ENCODE peak calls at places on chromosome 1, in ten cellular contexts. One of them, this sample, is unnamed.
A peak's percentile ranks its signal among the peaks of the same experiment; 100 is the strongest.

GRCh38 chr1:164700683-164701082 is 141.7 kb downstream of the PBX1 start:
- DNase-seq in IMR-90: no peak
- DNase-seq in lung: no peak
- DNase-seq in colonic mucosa: no peak
- DNase-seq in fibroblast of lung: no peak
- DNase-seq in hepatocyte: no peak
- DNase-seq in ovary: no peak
- DNase-seq in ascending aorta: no peak
- DNase-seq in astrocyte: no peak
- DNase-seq in A673: no peak
- DNase-seq in this sample: no peak

GRCh38 chr1:87325982-87326738 is 2.5 kb upstream of the LMO4 start:
- DNase-seq in IMR-90: peak; percentile 49
- DNase-seq in colonic mucosa: peak; percentile 78
- DNase-seq in hepatocyte: peak; percentile 74
- DNase-seq in fibroblast of lung: peak; percentile 65
- DNase-seq in ovary: peak; percentile 42
- DNase-seq in lung: peak; percentile 42
- DNase-seq in astrocyte: peak; percentile 17
- DNase-seq in A673: peak; percentile 67
- DNase-seq in ascending aorta: no peak
- DNase-seq in this sample: no peak

GRCh38 chr1:201481004-201481380 is 12.0 kb upstream of the PHLDA3 start:
- DNase-seq in astrocyte: no peak
- DNase-seq in ascending aorta: no peak
- DNase-seq in colonic mucosa: no peak
- DNase-seq in A673: no peak
- DNase-seq in fibroblast of lung: no peak
- DNase-seq in ovary: no peak
- DNase-seq in IMR-90: no peak
- DNase-seq in lung: no peak
- DNase-seq in hepatocyte: no peak
- DNase-seq in this sample: no peak

GRCh38 chr1:42436794-42437458 is 18.9 kb downstream of the ZMYND12 start:
- DNase-seq in ovary: no peak
- DNase-seq in fibroblast of lung: no peak
- DNase-seq in lung: no peak
- DNase-seq in astrocyte: no peak
- DNase-seq in colonic mucosa: no peak
- DNase-seq in ascending aorta: no peak
- DNase-seq in hepatocyte: no peak
- DNase-seq in IMR-90: no peak
- DNase-seq in A673: no peak
- DNase-seq in this sample: no peak

GRCh38 chr1:190129367-190129766 is 348.3 kb downstream of the BRINP3 start:
- DNase-seq in IMR-90: no peak
- DNase-seq in colonic mucosa: no peak
- DNase-seq in ovary: no peak
- DNase-seq in lung: no peak
- DNase-seq in fibroblast of lung: no peak
- DNase-seq in astrocyte: no peak
- DNase-seq in A673: no peak
- DNase-seq in ascending aorta: no peak
- DNase-seq in hepatocyte: no peak
- DNase-seq in this sample: no peak

GRCh38 chr1:240245629-240246020 is 153.9 kb downstream of the FMN2 start:
- DNase-seq in ovary: no peak
- DNase-seq in astrocyte: no peak
- DNase-seq in hepatocyte: no peak
- DNase-seq in colonic mucosa: no peak
- DNase-seq in fibroblast of lung: no peak
- DNase-seq in IMR-90: peak; percentile 31
- DNase-seq in lung: no peak
- DNase-seq in A673: no peak
- DNase-seq in ascending aorta: no peak
- DNase-seq in this sample: no peak

GRCh38 chr1:232610187-232610901 is 19.6 kb downstream of the SIPA1L2 start:
- DNase-seq in ovary: no peak
- DNase-seq in fibroblast of lung: no peak
- DNase-seq in colonic mucosa: no peak
- DNase-seq in IMR-90: no peak
- DNase-seq in lung: no peak
- DNase-seq in astrocyte: no peak
- DNase-seq in ascending aorta: no peak
- DNase-seq in A673: no peak
- DNase-seq in hepatocyte: no peak
- DNase-seq in this sample: no peak

GRCh38 chr1:78289606-78290005 is 201.2 kb upstream of the PTGFR start:
- DNase-seq in ovary: no peak
- DNase-seq in fibroblast of lung: no peak
- DNase-seq in IMR-90: no peak
- DNase-seq in lung: no peak
- DNase-seq in hepatocyte: no peak
- DNase-seq in A673: no peak
- DNase-seq in ascending aorta: no peak
- DNase-seq in astrocyte: no peak
- DNase-seq in colonic mucosa: no peak
- DNase-seq in this sample: no peak

GRCh38 chr1:153355445-153356071 is 2.1 kb upstream of the S100A9 start:
- DNase-seq in ovary: no peak
- DNase-seq in astrocyte: peak; percentile 25
- DNase-seq in IMR-90: peak; percentile 31
- DNase-seq in colonic mucosa: peak; percentile 61
- DNase-seq in A673: peak; percentile 76
- DNase-seq in ascending aorta: no peak
- DNase-seq in fibroblast of lung: peak; percentile 50
- DNase-seq in hepatocyte: peak; percentile 76
- DNase-seq in lung: peak; percentile 72
- DNase-seq in this sample: no peak

GRCh38 chr1:6599141-6599975 is 3.3 kb downstream of the KLHL21 start:
- DNase-seq in colonic mucosa: no peak
- DNase-seq in fibroblast of lung: peak; percentile 23
- DNase-seq in ovary: no peak
- DNase-seq in lung: no peak
- DNase-seq in hepatocyte: no peak
- DNase-seq in ascending aorta: no peak
- DNase-seq in IMR-90: no peak
- DNase-seq in astrocyte: no peak
- DNase-seq in A673: no peak
- DNase-seq in this sample: peak; percentile 84

GRCh38 chr1:85371021-85371420 is 93.9 kb downstream of the DDAH1 start:
- DNase-seq in lung: no peak
- DNase-seq in astrocyte: no peak
- DNase-seq in ovary: no peak
- DNase-seq in fibroblast of lung: no peak
- DNase-seq in hepatocyte: no peak
- DNase-seq in colonic mucosa: no peak
- DNase-seq in ascending aorta: no peak
- DNase-seq in A673: peak; percentile 37
- DNase-seq in IMR-90: no peak
- DNase-seq in this sample: no peak

GRCh38 chr1:225848044-225848955 is 33.9 kb downstream of the TMEM63A start:
- DNase-seq in ovary: no peak
- DNase-seq in colonic mucosa: no peak
- DNase-seq in hepatocyte: no peak
- DNase-seq in fibroblast of lung: no peak
- DNase-seq in IMR-90: peak; percentile 56
- DNase-seq in lung: no peak
- DNase-seq in ascending aorta: no peak
- DNase-seq in A673: peak; percentile 22
- DNase-seq in astrocyte: no peak
- DNase-seq in this sample: no peak

GRCh38 chr1:32764826-32765545 is 52.2 kb downstream of the YARS1 start:
- DNase-seq in ascending aorta: no peak
- DNase-seq in astrocyte: no peak
- DNase-seq in IMR-90: no peak
- DNase-seq in colonic mucosa: peak; percentile 16
- DNase-seq in A673: no peak
- DNase-seq in ovary: no peak
- DNase-seq in lung: no peak
- DNase-seq in hepatocyte: no peak
- DNase-seq in fibroblast of lung: no peak
- DNase-seq in this sample: peak; percentile 52

GRCh38 chr1:28370220-28371010 is 875 bp downstream of the PHACTR4 start:
- DNase-seq in hepatocyte: no peak
- DNase-seq in ascending aorta: peak; percentile 63
- DNase-seq in IMR-90: peak; percentile 48
- DNase-seq in colonic mucosa: peak; percentile 47
- DNase-seq in lung: peak; percentile 29
- DNase-seq in A673: peak; percentile 68
- DNase-seq in fibroblast of lung: peak; percentile 41
- DNase-seq in astrocyte: peak; percentile 42
- DNase-seq in ovary: peak; percentile 23
- DNase-seq in this sample: no peak

GRCh38 chr1:36151845-36152203 is 2.5 kb upstream of the TRAPPC3 start:
- DNase-seq in ovary: no peak
- DNase-seq in fibroblast of lung: no peak
- DNase-seq in hepatocyte: no peak
- DNase-seq in colonic mucosa: peak; percentile 49
- DNase-seq in lung: no peak
- DNase-seq in IMR-90: no peak
- DNase-seq in A673: peak; percentile 84
- DNase-seq in astrocyte: no peak
- DNase-seq in ascending aorta: no peak
- DNase-seq in this sample: no peak
- H3K4me1 ChIP-seq in ovary: peaks cover 6% of the 10 kb centered on the region
- H3K4me1 ChIP-seq in fibroblast of lung: peaks cover 26% of the 10 kb centered on the region
- H3K4me1 ChIP-seq in hepatocyte: peaks cover 26% of the 10 kb centered on the region
- H3K4me1 ChIP-seq in colonic mucosa: peaks cover 16% of the 10 kb centered on the region
- H3K4me1 ChIP-seq in lung: peaks cover 19% of the 10 kb centered on the region
- H3K4me1 ChIP-seq in IMR-90: peaks cover 22% of the 10 kb centered on the region
- H3K4me1 ChIP-seq in A673: peaks cover 40% of the 10 kb centered on the region
- H3K4me1 ChIP-seq in astrocyte: peaks cover 36% of the 10 kb centered on the region
- H3K4me1 ChIP-seq in ascending aorta: peaks cover 43% of the 10 kb centered on the region
- H3K4me1 ChIP-seq in this sample: peaks cover 24% of the 10 kb centered on the region

GRCh38 chr1:235971571-235972315 is 93.1 kb downstream of the NID1 start:
- DNase-seq in fibroblast of lung: peak; percentile 96
- DNase-seq in ascending aorta: peak; percentile 97
- DNase-seq in A673: peak; percentile 89
- DNase-seq in colonic mucosa: peak; percentile 94
- DNase-seq in hepatocyte: peak; percentile 93
- DNase-seq in IMR-90: peak; percentile 93
- DNase-seq in astrocyte: peak; percentile 80
- DNase-seq in lung: peak; percentile 93
- DNase-seq in ovary: peak; percentile 96
- DNase-seq in this sample: peak; percentile 96
- H3K27ac ChIP-seq in fibroblast of lung: peak overlapping the region; percentile 89
- H3K27ac ChIP-seq in ascending aorta: peak overlapping the region; percentile 96
- H3K27ac ChIP-seq in A673: no peak overlapping the region
- H3K27ac ChIP-seq in colonic mucosa: peak overlapping the region; percentile 62
- H3K27ac ChIP-seq in hepatocyte: peak overlapping the region; percentile 93
- H3K27ac ChIP-seq in IMR-90: peak overlapping the region; percentile 95
- H3K27ac ChIP-seq in astrocyte: peak overlapping the region; percentile 89
- H3K27ac ChIP-seq in lung: peak overlapping the region; percentile 92
- H3K27ac ChIP-seq in ovary: peak overlapping the region; percentile 88
- H3K27ac ChIP-seq in this sample: peak overlapping the region; percentile 73

GRCh38 chr1:21468597-21468996 is 28.7 kb downstream of the NBPF3 start:
- DNase-seq in ovary: no peak
- DNase-seq in ascending aorta: no peak
- DNase-seq in fibroblast of lung: peak; percentile 59
- DNase-seq in colonic mucosa: no peak
- DNase-seq in astrocyte: no peak
- DNase-seq in hepatocyte: peak; percentile 26
- DNase-seq in IMR-90: peak; percentile 37
- DNase-seq in A673: peak; percentile 4
- DNase-seq in lung: no peak
- DNase-seq in this sample: no peak
- TF ChIP-seq CTCF in ovary: no peak
- TF ChIP-seq CTCF in ascending aorta: no peak
- TF ChIP-seq CTCF in fibroblast of lung: peak; percentile 22
- TF ChIP-seq CTCF in colonic mucosa: no peak
- TF ChIP-seq CTCF in astrocyte: peak; percentile 10
- TF ChIP-seq CTCF in hepatocyte: peak; percentile 31
- TF ChIP-seq CTCF in IMR-90: peak; percentile 51
- TF ChIP-seq CTCF in A673: peak; percentile 40
- TF ChIP-seq CTCF in lung: no peak
- TF ChIP-seq CTCF in this sample: no peak

DNA sequence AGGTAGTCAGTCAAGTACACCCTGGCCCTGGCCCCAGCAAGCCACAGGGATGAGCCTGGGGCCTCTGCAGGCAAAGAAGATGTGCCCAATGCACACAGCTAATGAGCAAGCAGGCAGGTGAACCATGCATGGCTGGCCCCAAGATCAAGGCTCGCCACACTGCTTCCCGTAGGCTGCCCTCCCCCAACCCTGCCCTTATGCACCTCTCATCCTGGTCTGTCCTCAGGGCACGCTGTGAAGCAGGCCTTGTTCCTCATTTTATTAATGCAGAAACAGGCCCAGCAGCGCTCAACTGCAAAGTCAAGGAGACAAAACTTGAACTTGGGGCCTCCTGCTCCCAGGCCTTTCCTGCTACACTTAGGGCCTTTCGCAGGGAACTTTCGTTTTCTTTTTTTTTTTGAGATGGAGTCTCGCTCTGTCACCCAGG is 35.6 kb upstream of the ID3 start:
- DNase-seq in lung: no peak
- DNase-seq in A673: no peak
- DNase-seq in ovary: no peak
- DNase-seq in colonic mucosa: no peak
- DNase-seq in IMR-90: no peak
- DNase-seq in ascending aorta: no peak
- DNase-seq in astrocyte: no peak
- DNase-seq in fibroblast of lung: no peak
- DNase-seq in hepatocyte: no peak
- DNase-seq in this sample: peak; percentile 81
- H3K4me1 ChIP-seq in lung: peaks cover 4% of the 10 kb centered on the region
- H3K4me1 ChIP-seq in A673: peaks cover 36% of the 10 kb centered on the region
- H3K4me1 ChIP-seq in ovary: no peaks in the 10 kb centered on the region
- H3K4me1 ChIP-seq in colonic mucosa: no peaks in the 10 kb centered on the region
- H3K4me1 ChIP-seq in IMR-90: peaks cover 11% of the 10 kb centered on the region
- H3K4me1 ChIP-seq in ascending aorta: no peaks in the 10 kb centered on the region
- H3K4me1 ChIP-seq in astrocyte: peaks cover 9% of the 10 kb centered on the region
- H3K4me1 ChIP-seq in fibroblast of lung: no peaks in the 10 kb centered on the region
- H3K4me1 ChIP-seq in hepatocyte: peaks cover 6% of the 10 kb centered on the region
- H3K4me1 ChIP-seq in this sample: peaks cover 2% of the 10 kb centered on the region

GRCh38 chr1:151832318-151832984 is 849 bp upstream of the RORC start:
- DNase-seq in astrocyte: no peak
- DNase-seq in A673: no peak
- DNase-seq in IMR-90: peak; percentile 41
- DNase-seq in ovary: no peak
- DNase-seq in fibroblast of lung: peak; percentile 52
- DNase-seq in ascending aorta: no peak
- DNase-seq in colonic mucosa: peak; percentile 88
- DNase-seq in lung: peak; percentile 92
- DNase-seq in hepatocyte: peak; percentile 52
- DNase-seq in this sample: peak; percentile 95
- H3K27ac ChIP-seq in astrocyte: no peak overlapping the region
- H3K27ac ChIP-seq in A673: no peak overlapping the region
- H3K27ac ChIP-seq in IMR-90: no peak overlapping the region
- H3K27ac ChIP-seq in ovary: no peak overlapping the region
- H3K27ac ChIP-seq in fibroblast of lung: no peak overlapping the region
- H3K27ac ChIP-seq in ascending aorta: no peak overlapping the region
- H3K27ac ChIP-seq in colonic mucosa: peak overlapping the region; percentile 89
- H3K27ac ChIP-seq in lung: no peak overlapping the region
- H3K27ac ChIP-seq in hepatocyte: no peak overlapping the region
- H3K27ac ChIP-seq in this sample: peak overlapping the region; percentile 98